ENCODE peak calls at places on chromosome 21, in six cellular contexts. One of them, this sample, is unnamed.

GRCh38 chr21:17270234-17270633 is 242.6 kb upstream of the CXADR start:
- DNase-seq in neural progenitor cell: peak; percentile 38
- DNase-seq in hepatocyte: peak; percentile 63
- DNase-seq in tibial artery: peak; percentile 51
- DNase-seq in fibroblast of mammary gland: peak; percentile 72
- DNase-seq in upper lobe of right lung: no peak
- DNase-seq in this sample: no peak

GRCh38 chr21:22728091-22728490 is 1729.9 kb downstream of the NCAM2 start:
- DNase-seq in hepatocyte: no peak
- DNase-seq in upper lobe of right lung: no peak
- DNase-seq in tibial artery: no peak
- DNase-seq in fibroblast of mammary gland: no peak
- DNase-seq in neural progenitor cell: peak; percentile 4
- DNase-seq in this sample: no peak

GRCh38 chr21:46093668-46094400 is 4.1 kb upstream of the COL6A2 start:
- DNase-seq in fibroblast of mammary gland: no peak
- DNase-seq in hepatocyte: no peak
- DNase-seq in neural progenitor cell: no peak
- DNase-seq in upper lobe of right lung: peak; percentile 44
- DNase-seq in tibial artery: no peak
- DNase-seq in this sample: no peak

GRCh38 chr21:46145840-46146691 is 9.3 kb downstream of the FTCD start:
- DNase-seq in tibial artery: no peak
- DNase-seq in hepatocyte: no peak
- DNase-seq in fibroblast of mammary gland: no peak
- DNase-seq in neural progenitor cell: no peak
- DNase-seq in upper lobe of right lung: no peak
- DNase-seq in this sample: peak; percentile 89

GRCh38 chr21:15978158-15978805 is 248.5 kb downstream of the USP25 start:
- DNase-seq in hepatocyte: no peak
- DNase-seq in fibroblast of mammary gland: peak; percentile 42
- DNase-seq in upper lobe of right lung: no peak
- DNase-seq in neural progenitor cell: no peak
- DNase-seq in tibial artery: no peak
- DNase-seq in this sample: no peak

GRCh38 chr21:34358866-34359265 is 4.9 kb upstream of the KCNE2 start:
- DNase-seq in fibroblast of mammary gland: no peak
- DNase-seq in tibial artery: no peak
- DNase-seq in hepatocyte: no peak
- DNase-seq in neural progenitor cell: no peak
- DNase-seq in upper lobe of right lung: no peak
- DNase-seq in this sample: no peak

GRCh38 chr21:38434913-38435533 is 63.3 kb downstream of the ERG start:
- DNase-seq in hepatocyte: peak; percentile 26
- DNase-seq in fibroblast of mammary gland: peak; percentile 10
- DNase-seq in tibial artery: no peak
- DNase-seq in upper lobe of right lung: no peak
- DNase-seq in neural progenitor cell: no peak
- DNase-seq in this sample: no peak

GRCh38 chr21:15894596-15894995 is 164.8 kb downstream of the USP25 start:
- DNase-seq in hepatocyte: no peak
- DNase-seq in upper lobe of right lung: no peak
- DNase-seq in neural progenitor cell: no peak
- DNase-seq in fibroblast of mammary gland: peak; percentile 51
- DNase-seq in tibial artery: no peak
- DNase-seq in this sample: no peak

GRCh38 chr21:39004776-39005605 is 178.3 kb downstream of the PSMG1 start:
- DNase-seq in fibroblast of mammary gland: peak; percentile 54
- DNase-seq in neural progenitor cell: no peak
- DNase-seq in hepatocyte: peak; percentile 48
- DNase-seq in tibial artery: peak; percentile 73
- DNase-seq in upper lobe of right lung: peak; percentile 76
- DNase-seq in this sample: no peak

GRCh38 chr21:23402929-23403520 is 2204.3 kb downstream of the MRPL39 start:
- DNase-seq in upper lobe of right lung: no peak
- DNase-seq in neural progenitor cell: no peak
- DNase-seq in fibroblast of mammary gland: no peak
- DNase-seq in hepatocyte: no peak
- DNase-seq in tibial artery: no peak
- DNase-seq in this sample: no peak

GRCh38 chr21:18959817-18960216 is 556.2 kb upstream of the TMPRSS15 start:
- DNase-seq in upper lobe of right lung: no peak
- DNase-seq in tibial artery: no peak
- DNase-seq in fibroblast of mammary gland: no peak
- DNase-seq in neural progenitor cell: no peak
- DNase-seq in hepatocyte: no peak
- DNase-seq in this sample: no peak

GRCh38 chr21:14881863-14882262 is 182.9 kb downstream of the NRIP1 start:
- DNase-seq in hepatocyte: no peak
- DNase-seq in fibroblast of mammary gland: no peak
- DNase-seq in upper lobe of right lung: no peak
- DNase-seq in tibial artery: no peak
- DNase-seq in neural progenitor cell: no peak
- DNase-seq in this sample: no peak

GRCh38 chr21:32328595-32328994 is 29.9 kb downstream of the MRAP start:
- DNase-seq in upper lobe of right lung: no peak
- DNase-seq in hepatocyte: no peak
- DNase-seq in tibial artery: no peak
- DNase-seq in neural progenitor cell: no peak
- DNase-seq in fibroblast of mammary gland: peak; percentile 57
- DNase-seq in this sample: no peak

GRCh38 chr21:17693801-17694200 is 81.1 kb upstream of the BTG3 start:
- DNase-seq in fibroblast of mammary gland: no peak
- DNase-seq in tibial artery: no peak
- DNase-seq in hepatocyte: no peak
- DNase-seq in neural progenitor cell: no peak
- DNase-seq in upper lobe of right lung: no peak
- DNase-seq in this sample: no peak

GRCh38 chr21:46089285-46089684 is 8.6 kb upstream of the COL6A2 start:
- DNase-seq in hepatocyte: no peak
- DNase-seq in neural progenitor cell: no peak
- DNase-seq in upper lobe of right lung: peak; percentile 12
- DNase-seq in tibial artery: no peak
- DNase-seq in fibroblast of mammary gland: no peak
- DNase-seq in this sample: no peak

GRCh38 chr21:39612233-39613028 is at the start of gene B3GALT5:
- DNase-seq in hepatocyte: peak; percentile 66
- DNase-seq in fibroblast of mammary gland: peak; percentile 16
- DNase-seq in neural progenitor cell: peak; percentile 95
- DNase-seq in upper lobe of right lung: no peak
- DNase-seq in tibial artery: no peak
- DNase-seq in this sample: no peak

GRCh38 chr21:45642122-45642813 is 1.3 kb upstream of the PCBP3 start:
- DNase-seq in upper lobe of right lung: no peak
- DNase-seq in fibroblast of mammary gland: no peak
- DNase-seq in neural progenitor cell: peak; percentile 66
- DNase-seq in tibial artery: no peak
- DNase-seq in hepatocyte: peak; percentile 35
- DNase-seq in this sample: no peak

GRCh38 chr21:34844033-34844923 is 175.5 kb downstream of the CLIC6 start:
- DNase-seq in neural progenitor cell: no peak
- DNase-seq in tibial artery: peak; percentile 86
- DNase-seq in hepatocyte: no peak
- DNase-seq in upper lobe of right lung: no peak
- DNase-seq in fibroblast of mammary gland: peak; percentile 68
- DNase-seq in this sample: no peak

GRCh38 chr21:23624281-23624680 is 1983.0 kb downstream of the MRPL39 start:
- DNase-seq in upper lobe of right lung: no peak
- DNase-seq in neural progenitor cell: no peak
- DNase-seq in fibroblast of mammary gland: no peak
- DNase-seq in tibial artery: no peak
- DNase-seq in hepatocyte: no peak
- DNase-seq in this sample: no peak

GRCh38 chr21:45552696-45553391 is 10.6 kb upstream of the SLC19A1 start:
- DNase-seq in fibroblast of mammary gland: no peak
- DNase-seq in neural progenitor cell: no peak
- DNase-seq in upper lobe of right lung: peak; percentile 64
- DNase-seq in tibial artery: no peak
- DNase-seq in hepatocyte: no peak
- DNase-seq in this sample: no peak

GRCh38 chr21:38917045-38917774 is 111.5 kb downstream of the ETS2 start:
- DNase-seq in fibroblast of mammary gland: no peak
- DNase-seq in hepatocyte: no peak
- DNase-seq in tibial artery: no peak
- DNase-seq in neural progenitor cell: no peak
- DNase-seq in upper lobe of right lung: no peak
- DNase-seq in this sample: no peak

GRCh38 chr21:32772281-32773047 is 909 bp upstream of the PAXBP1 start:
- DNase-seq in tibial artery: no peak
- DNase-seq in upper lobe of right lung: no peak
- DNase-seq in neural progenitor cell: peak; percentile 19
- DNase-seq in fibroblast of mammary gland: peak; percentile 15
- DNase-seq in hepatocyte: peak; percentile 80
- DNase-seq in this sample: no peak

GRCh38 chr21:23853796-23854379 is 1753.4 kb downstream of the MRPL39 start:
- DNase-seq in upper lobe of right lung: no peak
- DNase-seq in neural progenitor cell: no peak
- DNase-seq in hepatocyte: peak; percentile 19
- DNase-seq in tibial artery: no peak
- DNase-seq in fibroblast of mammary gland: peak; percentile 6
- DNase-seq in this sample: no peak

GRCh38 chr21:45768011-45768740 is 124.7 kb downstream of the PCBP3 start:
- DNase-seq in hepatocyte: no peak
- DNase-seq in tibial artery: no peak
- DNase-seq in neural progenitor cell: no peak
- DNase-seq in upper lobe of right lung: no peak
- DNase-seq in fibroblast of mammary gland: peak; percentile 53
- DNase-seq in this sample: peak; percentile 68

GRCh38 chr21:27681038-27681437 is 714.1 kb upstream of the ADAMTS5 start:
- DNase-seq in fibroblast of mammary gland: peak; percentile 37
- DNase-seq in hepatocyte: no peak
- DNase-seq in upper lobe of right lung: no peak
- DNase-seq in tibial artery: no peak
- DNase-seq in neural progenitor cell: no peak
- DNase-seq in this sample: no peak

GRCh38 chr21:35059742-35060141 is 10.6 kb upstream of the RUNX1 start:
- DNase-seq in hepatocyte: no peak
- DNase-seq in neural progenitor cell: no peak
- DNase-seq in tibial artery: no peak
- DNase-seq in fibroblast of mammary gland: peak; percentile 47
- DNase-seq in upper lobe of right lung: no peak
- DNase-seq in this sample: no peak

GRCh38 chr21:46368533-46369285 is 44.8 kb downstream of the PCNT start:
- DNase-seq in upper lobe of right lung: no peak
- DNase-seq in tibial artery: no peak
- DNase-seq in hepatocyte: no peak
- DNase-seq in neural progenitor cell: no peak
- DNase-seq in fibroblast of mammary gland: no peak
- DNase-seq in this sample: no peak

GRCh38 chr21:39332175-39332574 is 16.7 kb downstream of the HMGN1 start:
- DNase-seq in fibroblast of mammary gland: no peak
- DNase-seq in neural progenitor cell: no peak
- DNase-seq in hepatocyte: no peak
- DNase-seq in tibial artery: no peak
- DNase-seq in upper lobe of right lung: no peak
- DNase-seq in this sample: no peak

GRCh38 chr21:38367646-38368045 is 110.9 kb downstream of the KCNJ15 start:
- DNase-seq in hepatocyte: no peak
- DNase-seq in upper lobe of right lung: no peak
- DNase-seq in neural progenitor cell: no peak
- DNase-seq in tibial artery: no peak
- DNase-seq in fibroblast of mammary gland: no peak
- DNase-seq in this sample: no peak

GRCh38 chr21:33229099-33229775 is 501 bp upstream of the IFNAR2 start:
- DNase-seq in hepatocyte: no peak
- DNase-seq in neural progenitor cell: no peak
- DNase-seq in tibial artery: no peak
- DNase-seq in upper lobe of right lung: no peak
- DNase-seq in fibroblast of mammary gland: no peak
- DNase-seq in this sample: no peak

GRCh38 chr21:44455524-44456206 is 355 bp downstream of the LRRC3 start:
- DNase-seq in tibial artery: no peak
- DNase-seq in neural progenitor cell: peak; percentile 67
- DNase-seq in hepatocyte: peak; percentile 69
- DNase-seq in upper lobe of right lung: peak; percentile 85
- DNase-seq in fibroblast of mammary gland: peak; percentile 33
- DNase-seq in this sample: no peak
- TF ChIP-seq CTCF in tibial artery: no peak
- TF ChIP-seq CTCF in neural progenitor cell: peak; percentile 46
- TF ChIP-seq CTCF in hepatocyte: peak; percentile 37
- TF ChIP-seq CTCF in upper lobe of right lung: peak; percentile 23
- TF ChIP-seq CTCF in fibroblast of mammary gland: no peak
- TF ChIP-seq CTCF in this sample: peak; percentile 60

GRCh38 chr21:42298657-42299056 is 16.6 kb downstream of the TFF3 start:
- DNase-seq in neural progenitor cell: no peak
- DNase-seq in fibroblast of mammary gland: no peak
- DNase-seq in hepatocyte: no peak
- DNase-seq in tibial artery: no peak
- DNase-seq in upper lobe of right lung: no peak
- DNase-seq in this sample: no peak
- TF ChIP-seq CTCF in neural progenitor cell: no peak
- TF ChIP-seq CTCF in fibroblast of mammary gland: no peak
- TF ChIP-seq CTCF in hepatocyte: no peak
- TF ChIP-seq CTCF in tibial artery: no peak
- TF ChIP-seq CTCF in upper lobe of right lung: no peak
- TF ChIP-seq CTCF in this sample: no peak

GRCh38 chr21:42892931-42893660 is at the start of gene NDUFV3:
- DNase-seq in neural progenitor cell: peak; percentile 100
- DNase-seq in fibroblast of mammary gland: peak; percentile 96
- DNase-seq in hepatocyte: peak; percentile 100
- DNase-seq in tibial artery: peak; percentile 100
- DNase-seq in upper lobe of right lung: peak; percentile 100
- DNase-seq in this sample: peak; percentile 98
- TF ChIP-seq CTCF in neural progenitor cell: no peak
- TF ChIP-seq CTCF in fibroblast of mammary gland: no peak
- TF ChIP-seq CTCF in hepatocyte: no peak
- TF ChIP-seq CTCF in tibial artery: no peak
- TF ChIP-seq CTCF in upper lobe of right lung: peak; percentile 15
- TF ChIP-seq CTCF in this sample: no peak

DNA sequence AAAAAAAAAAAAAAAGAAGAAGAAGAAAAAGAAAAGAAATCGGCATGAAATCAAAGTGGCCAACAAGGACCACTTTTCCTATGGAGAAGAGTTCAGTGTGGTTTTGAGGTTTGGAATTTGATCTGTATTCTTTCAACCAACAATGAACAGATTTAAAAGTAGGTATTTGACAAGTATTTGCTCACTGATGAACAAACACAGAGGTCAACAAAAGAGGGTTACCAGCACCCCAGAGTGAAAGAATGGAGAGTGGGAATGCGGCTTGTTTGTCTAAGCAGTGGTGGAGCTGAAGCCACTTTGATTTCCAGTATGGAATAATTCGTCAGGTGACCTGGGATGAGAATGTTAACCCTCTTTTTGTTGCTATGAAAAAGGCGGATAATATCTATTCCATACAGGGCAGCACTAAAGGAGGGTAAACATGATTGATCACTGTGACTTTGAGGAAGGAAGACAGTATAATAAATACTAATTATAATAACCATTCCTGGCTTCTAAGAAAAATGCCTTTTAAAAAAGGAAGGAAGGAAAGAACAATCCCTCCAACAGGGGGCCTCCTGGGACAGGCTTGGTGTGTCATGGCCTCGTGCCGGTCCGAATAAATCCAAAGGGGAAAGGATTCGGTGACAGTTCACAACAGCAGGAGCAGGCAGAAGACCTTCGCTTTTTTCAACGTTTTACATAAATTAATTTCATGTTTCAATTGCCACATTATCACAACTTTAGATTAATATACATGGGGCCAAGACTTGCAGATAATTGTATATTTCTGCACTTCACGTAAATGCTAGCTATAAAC is 37.2 kb upstream of the SIM2 start:
- DNase-seq in tibial artery: no peak
- DNase-seq in upper lobe of right lung: no peak
- DNase-seq in fibroblast of mammary gland: peak; percentile 39
- DNase-seq in neural progenitor cell: peak; percentile 62
- DNase-seq in hepatocyte: peak; percentile 43
- DNase-seq in this sample: no peak
- TF ChIP-seq CTCF in tibial artery: no peak
- TF ChIP-seq CTCF in upper lobe of right lung: peak; percentile 46
- TF ChIP-seq CTCF in fibroblast of mammary gland: peak; percentile 51
- TF ChIP-seq CTCF in neural progenitor cell: peak; percentile 61
- TF ChIP-seq CTCF in hepatocyte: peak; percentile 41
- TF ChIP-seq CTCF in this sample: peak; percentile 72

This sample was measured in chondrocyte.